ENCODE peak calls at places on chromosomes 16 and 17, in eight cellular contexts. One of them, this sample, is unnamed.

GRCh38 chr16:28181557-28181914 is 30.2 kb downstream of the XPO6 start:
- DNase-seq in GM23338: no peak
- DNase-seq in OCI-LY7: no peak
- DNase-seq in SK-N-SH: no peak
- DNase-seq in neural progenitor cell: no peak
- DNase-seq in MM.1S: no peak
- DNase-seq in hepatocyte: peak; percentile 78
- DNase-seq in PC-3: peak; percentile 61
- DNase-seq in this sample: peak; percentile 92

GRCh38 chr17:6695565-6695964 is 17.6 kb downstream of the SLC13A5 start:
- DNase-seq in MM.1S: no peak
- DNase-seq in SK-N-SH: no peak
- DNase-seq in OCI-LY7: no peak
- DNase-seq in PC-3: no peak
- DNase-seq in hepatocyte: no peak
- DNase-seq in GM23338: no peak
- DNase-seq in neural progenitor cell: no peak
- DNase-seq in this sample: no peak

GRCh38 chr17:79024901-79025737 is 1.1 kb downstream of the C1QTNF1 start:
- DNase-seq in GM23338: no peak
- DNase-seq in OCI-LY7: no peak
- DNase-seq in neural progenitor cell: no peak
- DNase-seq in PC-3: peak; percentile 54
- DNase-seq in MM.1S: no peak
- DNase-seq in SK-N-SH: peak; percentile 42
- DNase-seq in hepatocyte: no peak
- DNase-seq in this sample: peak; percentile 50

GRCh38 chr17:37461668-37462067 is 28.0 kb upstream of the DUSP14 start:
- DNase-seq in SK-N-SH: no peak
- DNase-seq in PC-3: peak; percentile 35
- DNase-seq in GM23338: no peak
- DNase-seq in MM.1S: no peak
- DNase-seq in neural progenitor cell: no peak
- DNase-seq in OCI-LY7: no peak
- DNase-seq in hepatocyte: no peak
- DNase-seq in this sample: peak; percentile 33

GRCh38 chr17:13346996-13347762 is 254.6 kb downstream of the HS3ST3A1 start:
- DNase-seq in OCI-LY7: no peak
- DNase-seq in neural progenitor cell: no peak
- DNase-seq in PC-3: peak; percentile 91
- DNase-seq in GM23338: no peak
- DNase-seq in SK-N-SH: no peak
- DNase-seq in MM.1S: no peak
- DNase-seq in hepatocyte: peak; percentile 68
- DNase-seq in this sample: peak; percentile 98

GRCh38 chr17:45906927-45907622 is 12.7 kb downstream of the MAPT start:
- DNase-seq in neural progenitor cell: no peak
- DNase-seq in SK-N-SH: no peak
- DNase-seq in PC-3: no peak
- DNase-seq in GM23338: no peak
- DNase-seq in hepatocyte: no peak
- DNase-seq in MM.1S: no peak
- DNase-seq in OCI-LY7: no peak
- DNase-seq in this sample: no peak

GRCh38 chr16:55571-56136 is 2.0 kb downstream of the SNRNP25 start:
- DNase-seq in hepatocyte: no peak
- DNase-seq in neural progenitor cell: no peak
- DNase-seq in OCI-LY7: no peak
- DNase-seq in MM.1S: no peak
- DNase-seq in SK-N-SH: no peak
- DNase-seq in GM23338: no peak
- DNase-seq in PC-3: no peak
- DNase-seq in this sample: no peak

GRCh38 chr16:14399397-14400284 is 230.4 kb downstream of the PARN start:
- DNase-seq in OCI-LY7: no peak
- DNase-seq in neural progenitor cell: peak; percentile 24
- DNase-seq in MM.1S: peak; percentile 33
- DNase-seq in hepatocyte: peak; percentile 63
- DNase-seq in GM23338: peak; percentile 9
- DNase-seq in PC-3: peak; percentile 67
- DNase-seq in SK-N-SH: no peak
- DNase-seq in this sample: peak; percentile 74

GRCh38 chr16:48901712-48902374 is 291.9 kb upstream of the N4BP1 start:
- DNase-seq in MM.1S: no peak
- DNase-seq in PC-3: peak; percentile 50
- DNase-seq in hepatocyte: peak; percentile 22
- DNase-seq in SK-N-SH: peak; percentile 41
- DNase-seq in GM23338: peak; percentile 53
- DNase-seq in OCI-LY7: peak; percentile 27
- DNase-seq in neural progenitor cell: peak; percentile 30
- DNase-seq in this sample: no peak

GRCh38 chr16:71423016-71423415 is 18.8 kb downstream of the TLE7 start:
- DNase-seq in hepatocyte: no peak
- DNase-seq in neural progenitor cell: no peak
- DNase-seq in PC-3: no peak
- DNase-seq in SK-N-SH: no peak
- DNase-seq in GM23338: no peak
- DNase-seq in MM.1S: no peak
- DNase-seq in OCI-LY7: no peak
- DNase-seq in this sample: no peak

GRCh38 chr17:72297326-72298115 is 176.7 kb downstream of the SOX9 start:
- DNase-seq in neural progenitor cell: no peak
- DNase-seq in PC-3: peak; percentile 86
- DNase-seq in MM.1S: no peak
- DNase-seq in hepatocyte: no peak
- DNase-seq in GM23338: no peak
- DNase-seq in OCI-LY7: no peak
- DNase-seq in SK-N-SH: no peak
- DNase-seq in this sample: peak; percentile 71

GRCh38 chr16:12386076-12386641 is 409.6 kb downstream of the SNX29 start:
- DNase-seq in GM23338: peak; percentile 61
- DNase-seq in PC-3: no peak
- DNase-seq in OCI-LY7: no peak
- DNase-seq in neural progenitor cell: no peak
- DNase-seq in MM.1S: no peak
- DNase-seq in SK-N-SH: no peak
- DNase-seq in hepatocyte: no peak
- DNase-seq in this sample: no peak

GRCh38 chr17:36598951-36599401 is 2.4 kb upstream of the MRM1 start:
- DNase-seq in OCI-LY7: no peak
- DNase-seq in GM23338: no peak
- DNase-seq in MM.1S: no peak
- DNase-seq in hepatocyte: peak; percentile 41
- DNase-seq in neural progenitor cell: no peak
- DNase-seq in PC-3: no peak
- DNase-seq in SK-N-SH: no peak
- DNase-seq in this sample: no peak

GRCh38 chr16:57540387-57540786 is 2.1 kb upstream of the ADGRG5 start:
- DNase-seq in neural progenitor cell: no peak
- DNase-seq in SK-N-SH: no peak
- DNase-seq in OCI-LY7: no peak
- DNase-seq in GM23338: no peak
- DNase-seq in hepatocyte: no peak
- DNase-seq in MM.1S: no peak
- DNase-seq in PC-3: no peak
- DNase-seq in this sample: no peak

GRCh38 chr17:1829189-1829578 is 518 bp downstream of the SMYD4 start:
- DNase-seq in OCI-LY7: peak; percentile 14
- DNase-seq in GM23338: peak; percentile 53
- DNase-seq in MM.1S: peak; percentile 7
- DNase-seq in hepatocyte: peak; percentile 37
- DNase-seq in SK-N-SH: no peak
- DNase-seq in PC-3: peak; percentile 9
- DNase-seq in neural progenitor cell: no peak
- DNase-seq in this sample: peak; percentile 59
- TF ChIP-seq EZH2phosphoT487 in OCI-LY7: no peak
- TF ChIP-seq EZH2phosphoT487 in GM23338: no peak
- TF ChIP-seq EZH2phosphoT487 in MM.1S: no peak
- TF ChIP-seq EZH2phosphoT487 in hepatocyte: no peak
- TF ChIP-seq EZH2phosphoT487 in SK-N-SH: no peak
- TF ChIP-seq EZH2phosphoT487 in PC-3: no peak
- TF ChIP-seq EZH2phosphoT487 in neural progenitor cell: no peak
- TF ChIP-seq EZH2phosphoT487 in this sample: no peak

DNA sequence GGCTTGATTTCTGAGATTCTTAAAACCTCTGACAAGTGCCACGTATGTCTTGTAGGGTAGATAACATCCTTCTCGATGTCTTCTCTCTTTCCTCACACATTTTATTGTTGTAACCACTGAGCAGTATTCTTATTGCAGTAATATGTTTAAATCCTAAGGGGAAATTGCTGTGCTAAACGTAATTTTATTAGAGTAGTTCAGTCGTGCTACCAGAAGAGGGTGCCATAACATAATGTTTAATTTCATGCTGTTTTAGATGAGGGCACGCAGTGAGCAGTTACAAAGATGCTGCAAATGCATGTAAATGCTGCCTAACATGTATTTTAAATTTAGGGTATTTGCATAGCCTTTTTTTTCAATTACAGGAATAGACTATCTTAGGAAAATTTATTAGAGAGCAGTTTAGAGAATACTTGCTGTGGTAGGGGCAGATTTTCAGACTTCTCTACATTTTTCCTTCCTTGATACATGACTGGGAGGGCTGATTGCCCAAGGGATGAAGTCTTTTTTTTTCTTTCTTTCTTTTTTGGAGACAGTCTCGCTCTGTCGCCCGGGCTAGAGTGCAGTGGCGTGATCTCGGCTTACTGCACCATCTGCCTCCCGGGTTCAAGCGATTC is 51.7 kb downstream of the GAN start:
- DNase-seq in GM23338: peak; percentile 70
- DNase-seq in PC-3: peak; percentile 68
- DNase-seq in hepatocyte: peak; percentile 66
- DNase-seq in neural progenitor cell: peak; percentile 60
- DNase-seq in MM.1S: peak; percentile 34
- DNase-seq in OCI-LY7: peak; percentile 70
- DNase-seq in SK-N-SH: peak; percentile 63
- DNase-seq in this sample: peak; percentile 70
- TF ChIP-seq EZH2phosphoT487 in GM23338: no peak
- TF ChIP-seq EZH2phosphoT487 in PC-3: no peak
- TF ChIP-seq EZH2phosphoT487 in hepatocyte: no peak
- TF ChIP-seq EZH2phosphoT487 in neural progenitor cell: no peak
- TF ChIP-seq EZH2phosphoT487 in MM.1S: no peak
- TF ChIP-seq EZH2phosphoT487 in OCI-LY7: no peak
- TF ChIP-seq EZH2phosphoT487 in SK-N-SH: no peak
- TF ChIP-seq EZH2phosphoT487 in this sample: no peak

GRCh38 chr16:87720411-87720810 is 45.4 kb downstream of the KLHDC4 start:
- DNase-seq in hepatocyte: no peak
- DNase-seq in OCI-LY7: no peak
- DNase-seq in GM23338: no peak
- DNase-seq in PC-3: no peak
- DNase-seq in SK-N-SH: no peak
- DNase-seq in MM.1S: no peak
- DNase-seq in neural progenitor cell: no peak
- DNase-seq in this sample: no peak

GRCh38 chr16:87723224-87723619 is 42.6 kb downstream of the KLHDC4 start:
- DNase-seq in GM23338: no peak
- DNase-seq in PC-3: no peak
- DNase-seq in SK-N-SH: peak; percentile 99
- DNase-seq in hepatocyte: peak; percentile 45
- DNase-seq in MM.1S: no peak
- DNase-seq in neural progenitor cell: no peak
- DNase-seq in OCI-LY7: peak; percentile 97
- DNase-seq in this sample: peak; percentile 79

GRCh38 chr16:87724490-87725291 is 41.1 kb downstream of the KLHDC4 start:
- DNase-seq in neural progenitor cell: no peak
- DNase-seq in hepatocyte: no peak
- DNase-seq in GM23338: no peak
- DNase-seq in SK-N-SH: no peak
- DNase-seq in OCI-LY7: peak; percentile 89
- DNase-seq in PC-3: no peak
- DNase-seq in MM.1S: no peak
- DNase-seq in this sample: no peak

GRCh38 chr16:87722590-87723223 is 43.1 kb downstream of the KLHDC4 start:
- DNase-seq in neural progenitor cell: no peak
- DNase-seq in hepatocyte: no peak
- DNase-seq in MM.1S: no peak
- DNase-seq in OCI-LY7: no peak
- DNase-seq in SK-N-SH: peak; percentile 64
- DNase-seq in PC-3: no peak
- DNase-seq in GM23338: no peak
- DNase-seq in this sample: no peak

GRCh38 chr16:87721622-87722565 is 43.9 kb downstream of the KLHDC4 start:
- DNase-seq in GM23338: no peak
- DNase-seq in hepatocyte: no peak
- DNase-seq in PC-3: no peak
- DNase-seq in neural progenitor cell: no peak
- DNase-seq in MM.1S: no peak
- DNase-seq in SK-N-SH: no peak
- DNase-seq in OCI-LY7: no peak
- DNase-seq in this sample: no peak
- TF ChIP-seq EZH2phosphoT487 in GM23338: no peak
- TF ChIP-seq EZH2phosphoT487 in hepatocyte: no peak
- TF ChIP-seq EZH2phosphoT487 in PC-3: no peak
- TF ChIP-seq EZH2phosphoT487 in neural progenitor cell: no peak
- TF ChIP-seq EZH2phosphoT487 in MM.1S: no peak
- TF ChIP-seq EZH2phosphoT487 in SK-N-SH: no peak
- TF ChIP-seq EZH2phosphoT487 in OCI-LY7: no peak
- TF ChIP-seq EZH2phosphoT487 in this sample: no peak

GRCh38 chr17:76569607-76570279 is 15.9 kb downstream of the ST6GALNAC2 start:
- DNase-seq in hepatocyte: no peak
- DNase-seq in neural progenitor cell: peak; percentile 54
- DNase-seq in SK-N-SH: peak; percentile 41
- DNase-seq in MM.1S: no peak
- DNase-seq in OCI-LY7: no peak
- DNase-seq in GM23338: peak; percentile 34
- DNase-seq in PC-3: peak; percentile 54
- DNase-seq in this sample: no peak
- TF ChIP-seq EZH2phosphoT487 in hepatocyte: no peak
- TF ChIP-seq EZH2phosphoT487 in neural progenitor cell: no peak
- TF ChIP-seq EZH2phosphoT487 in SK-N-SH: no peak
- TF ChIP-seq EZH2phosphoT487 in MM.1S: no peak
- TF ChIP-seq EZH2phosphoT487 in OCI-LY7: no peak
- TF ChIP-seq EZH2phosphoT487 in GM23338: no peak
- TF ChIP-seq EZH2phosphoT487 in PC-3: no peak
- TF ChIP-seq EZH2phosphoT487 in this sample: no peak

DNA sequence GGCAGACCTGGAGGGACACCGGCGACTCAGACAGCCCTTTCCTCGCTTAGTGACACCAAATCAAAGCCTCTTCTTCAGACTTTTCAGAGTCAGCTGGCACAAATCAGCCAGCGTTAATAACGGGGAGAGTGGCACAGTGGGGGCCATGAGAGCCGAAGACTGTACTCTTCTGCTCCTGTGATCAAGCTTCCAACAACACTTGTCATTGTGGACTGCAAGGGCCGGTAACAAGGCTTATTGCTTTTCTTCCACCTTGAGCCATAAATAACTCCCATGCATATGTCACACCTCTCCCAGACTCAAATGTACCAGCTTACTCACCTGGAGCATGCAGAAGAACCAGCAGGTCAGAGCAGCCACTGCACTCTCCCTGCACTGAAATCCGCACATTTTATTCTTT is 12.8 kb downstream of the FLCN start:
- DNase-seq in OCI-LY7: no peak
- DNase-seq in neural progenitor cell: no peak
- DNase-seq in MM.1S: no peak
- DNase-seq in PC-3: no peak
- DNase-seq in hepatocyte: no peak
- DNase-seq in SK-N-SH: no peak
- DNase-seq in GM23338: no peak
- DNase-seq in this sample: no peak
- TF ChIP-seq EZH2phosphoT487 in OCI-LY7: no peak
- TF ChIP-seq EZH2phosphoT487 in neural progenitor cell: no peak
- TF ChIP-seq EZH2phosphoT487 in MM.1S: no peak
- TF ChIP-seq EZH2phosphoT487 in PC-3: no peak
- TF ChIP-seq EZH2phosphoT487 in hepatocyte: no peak
- TF ChIP-seq EZH2phosphoT487 in SK-N-SH: no peak
- TF ChIP-seq EZH2phosphoT487 in GM23338: no peak
- TF ChIP-seq EZH2phosphoT487 in this sample: no peak

This sample was measured in GM23248.